ENCODE peak calls at places on chromosomes 13 and 19, in five cellular contexts. F is stimulated activated CD4-positive, alpha-beta T cell treated with anti-CD3 and anti-CD28 coated beads, Interleukin-2, amount 100 ng/mL, for 48 hours; I is dermis microvascular lymphatic vessel endothelial cell; G is activated CD8-positive, alpha-beta memory T cell treated with anti-CD3 and anti-CD28 coated beads for 24 hours; Q is aorta. B is an unnamed sample.

GRCh38 chr19:38037151-38037611 is 130.2 kb downstream of the SIPA1L3 start:
- DNase-seq in F (no peak), I (no peak), G (no peak), Q (peak; percentile 46), B (peak; percentile 36)

GRCh38 chr19:1313695-1314613 is 28.3 kb downstream of the EFNA2 start:
- DNase-seq in F (no peak), I (no peak), G (no peak), Q (no peak), B (no peak)

GRCh38 chr13:24355103-24355502 is 45.7 kb downstream of the C1QTNF9 start:
- DNase-seq in F (no peak), I (no peak), G (no peak), Q (no peak), B (no peak)

GRCh38 chr19:7013678-7014077 is 7.6 kb downstream of the MBD3L2B start:
- DNase-seq in F (no peak), I (no peak), G (no peak), Q (no peak), B (no peak)

GRCh38 chr19:14363203-14364097 is 17.8 kb upstream of the ADGRE5 start:
- DNase-seq in F (peak; percentile 60), I (peak; percentile 46), G (peak; percentile 82), Q (peak; percentile 96), B (peak; percentile 38)

GRCh38 chr13:98533912-98534311 is 43.0 kb downstream of the STK24 start:
- DNase-seq in F (no peak), I (no peak), G (no peak), Q (no peak), B (no peak)

GRCh38 chr13:49253997-49254396 is 6.3 kb downstream of the CDADC1 start:
- DNase-seq in F (no peak), I (peak; percentile 9), G (no peak), Q (no peak), B (no peak)

GRCh38 chr13:100356889-100357288 is 231.7 kb downstream of the GGACT start:
- DNase-seq in F (no peak), I (no peak), G (no peak), Q (no peak), B (no peak)

GRCh38 chr19:58468216-58468839 is 1.4 kb downstream of the ZNF324 start:
- DNase-seq in F (no peak), I (peak; percentile 10), G (no peak), Q (no peak), B (no peak)

GRCh38 chr13:67049744-67050143 is 180.4 kb downstream of the PCDH9 start:
- DNase-seq in F (no peak), I (no peak), G (no peak), Q (no peak), B (no peak)

GRCh38 chr19:5036733-5037681 is 68.1 kb downstream of the KDM4B start:
- DNase-seq in F (no peak), I (peak; percentile 85), G (no peak), Q (no peak), B (no peak)

GRCh38 chr19:38735257-38735686 is 9.0 kb downstream of the CAPN12 start:
- DNase-seq in F (no peak), I (no peak), G (peak; percentile 77), Q (peak; percentile 77), B (no peak)

GRCh38 chr19:35509861-35510625 is 3.4 kb downstream of the DMKN start:
- DNase-seq in F (peak; percentile 81), I (peak; percentile 35), G (peak; percentile 91), Q (peak; percentile 94), B (peak; percentile 43)

GRCh38 chr13:73273737-73274136 is 214.9 kb downstream of the KLF5 start:
- DNase-seq in F (no peak), I (no peak), G (no peak), Q (no peak), B (no peak)

GRCh38 chr13:112983428-112984196 is 14.6 kb downstream of the MCF2L start:
- DNase-seq in F (no peak), I (no peak), G (no peak), Q (no peak), B (no peak)

GRCh38 chr19:35468637-35469036 is 20.6 kb downstream of the FFAR2 start:
- DNase-seq in F (peak; percentile 37), I (peak; percentile 37), G (peak; percentile 74), Q (no peak), B (no peak)

GRCh38 chr13:31790992-31791391 is 51.7 kb downstream of the RXFP2 start:
- DNase-seq in F (no peak), I (no peak), G (no peak), Q (no peak), B (no peak)

GRCh38 chr13:113010510-113010865 is 41.5 kb downstream of the MCF2L start:
- DNase-seq in F (no peak), I (no peak), G (no peak), Q (no peak), B (no peak)

GRCh38 chr19:41624515-41624914 is 2.4 kb downstream of the CEACAM4 start:
- DNase-seq in F (no peak), I (no peak), G (peak; percentile 24), Q (peak; percentile 61), B (no peak)